ENCODE peak calls at places on chromosomes 2 and 18, in nine cellular contexts. N, D, R, G, H, U, Z, A and F are unnamed samples.

GRCh38 chr2:186984966-186985365 is 136.0 kb upstream of the ZSWIM2 start:
- DNase-seq in A (no peak), N (no peak), U (no peak), H (no peak), G (no peak), D (no peak), R (no peak), Z (no peak), F (no peak)

GRCh38 chr18:50183556-50183955 is 11.4 kb downstream of the MYO5B start:
- DNase-seq in N (peak), R (peak), G (no peak), Z (no peak), A (no peak), H (no peak), D (no peak), U (no peak), F (no peak)

GRCh38 chr2:129909648-129910418 is 69.6 kb upstream of the RAB6C start:
- DNase-seq in U (no peak), D (no peak), Z (no peak), H (no peak), N (no peak), G (no peak), R (no peak), A (no peak), F (no peak)

GRCh38 chr2:57802243-57802642 is 244.4 kb upstream of the VRK2 start:
- DNase-seq in H (no peak), N (no peak), A (no peak), Z (no peak), G (no peak), D (no peak), R (no peak), U (no peak), F (no peak)

GRCh38 chr2:8494589-8494988 is 187.3 kb upstream of the ID2 start:
- DNase-seq in U (no peak), R (no peak), H (no peak), G (no peak), Z (no peak), N (no peak), A (no peak), D (no peak), F (no peak)

GRCh38 chr2:232873909-232874641 is 4.0 kb downstream of the SNORC start:
- DNase-seq in N (no peak), R (no peak), Z (no peak), H (no peak), U (no peak), D (no peak), G (no peak), A (no peak), F (no peak)

GRCh38 chr2:62054916-62055315 is 141.0 kb upstream of the B3GNT2 start:
- DNase-seq in R (no peak), Z (no peak), A (no peak), G (no peak), H (no peak), N (no peak), U (no peak), D (no peak), F (no peak)

GRCh38 chr2:241150660-241151530 is 628 bp downstream of the PPP1R7 start:
- DNase-seq in R (no peak), N (no peak), Z (no peak), A (no peak), G (no peak), D (peak), H (no peak), U (no peak), F (no peak)

GRCh38 chr2:180495606-180496005 is 484.8 kb upstream of the UBE2E3 start:
- DNase-seq in D (no peak), R (no peak), H (no peak), Z (no peak), U (no peak), N (peak), G (no peak), A (no peak), F (no peak)

GRCh38 chr2:121287146-121287798 is 2.3 kb upstream of the TFCP2L1 start:
- DNase-seq in R (no peak), A (no peak), G (no peak), D (peak), H (no peak), Z (peak), U (no peak), N (no peak), F (no peak)

GRCh38 chr18:67805261-67805660 is 288.7 kb upstream of the DSEL start:
- DNase-seq in Z (no peak), U (no peak), D (no peak), G (no peak), H (no peak), A (no peak), N (no peak), R (no peak), F (no peak)

GRCh38 chr2:32427672-32428622 is 71.1 kb downstream of the BIRC6 start:
- DNase-seq in N (no peak), H (no peak), G (no peak), U (no peak), R (no peak), A (no peak), Z (no peak), D (no peak), F (no peak)

GRCh38 chr2:234175649-234176048 is 125.1 kb downstream of the SPP2 start:
- DNase-seq in U (no peak), R (no peak), Z (no peak), N (no peak), H (no peak), A (no peak), G (no peak), D (no peak), F (no peak)

GRCh38 chr2:182506606-182507005 is 79.8 kb upstream of the PDE1A start:
- DNase-seq in H (no peak), D (no peak), N (no peak), Z (no peak), G (peak), R (no peak), A (no peak), U (no peak), F (no peak)

GRCh38 chr2:227188292-227188691 is 23.9 kb downstream of the COL4A3 start:
- DNase-seq in D (no peak), H (no peak), A (no peak), U (no peak), R (no peak), N (peak), G (peak), Z (no peak), F (peak)

GRCh38 chr18:23283933-23284430 is 148.7 kb downstream of the CABLES1 start:
- DNase-seq in U (no peak), G (no peak), A (no peak), R (peak), N (no peak), H (no peak), D (no peak), Z (no peak), F (no peak)

GRCh38 chr2:74690571-74690970 is 36.5 kb downstream of the SEMA4F start:
- DNase-seq in H (no peak), G (peak), R (peak), N (peak), D (no peak), A (no peak), Z (no peak), U (no peak), F (peak)